ENCODE peak calls at places on chromosomes 11 and 22, in four cellular contexts. H is GM12865; T is mucosa of descending colon; Q is CD8-positive, alpha-beta T cell. Y is an unnamed sample.

GRCh38 chr11:93089474-93090102 is 108.2 kb downstream of the SLC36A4 start:
- DNase-seq in H (peak), T (no peak), Q (no peak), Y (peak)

GRCh38 chr11:120682026-120682649 is 170.6 kb downstream of the GRIK4 start:
- DNase-seq in H (no peak), T (no peak), Q (no peak), Y (no peak)

GRCh38 chr22:29231971-29232959 is 26.6 kb downstream of the EMID1 start:
- DNase-seq in H (no peak), T (no peak), Q (no peak), Y (no peak)

GRCh38 chr11:86477495-86478155 is 102.9 kb downstream of the CCDC81 start:
- DNase-seq in H (no peak), T (no peak), Q (no peak), Y (no peak)

GRCh38 chr11:11416502-11416901 is 63.5 kb upstream of the CSNK2A3 start:
- DNase-seq in H (no peak), T (no peak), Q (no peak), Y (no peak)

GRCh38 chr11:82004537-82005213 is 729.0 kb downstream of the FAM181B start:
- DNase-seq in H (no peak), T (no peak), Q (no peak), Y (no peak)

GRCh38 chr11:109424893-109425292 is 2.9 kb downstream of the C11orf87 start:
- DNase-seq in H (peak), T (no peak), Q (no peak), Y (peak)

GRCh38 chr11:88363004-88363403 is 25.5 kb upstream of the CTSC start:
- DNase-seq in H (no peak), T (no peak), Q (no peak), Y (no peak)

GRCh38 chr11:110381214-110381613 is 48.5 kb upstream of the FDX1 start:
- DNase-seq in H (no peak), T (no peak), Q (no peak), Y (no peak)

GRCh38 chr22:49281467-49282340 is 546.0 kb downstream of the BRD1 start:
- DNase-seq in H (no peak), T (no peak), Q (no peak), Y (no peak)

GRCh38 chr11:110908401-110909106 is 196.3 kb upstream of the ARHGAP20 start:
- DNase-seq in H (no peak), T (no peak), Q (no peak), Y (no peak)

GRCh38 chr11:17649696-17650600 is 69.4 kb upstream of the MYOD1 start:
- DNase-seq in H (no peak), T (no peak), Q (no peak), Y (no peak)

GRCh38 chr22:23533328-23533762 is 46.7 kb downstream of the IGLL1 start:
- DNase-seq in H (no peak), T (peak), Q (no peak), Y (no peak)

GRCh38 chr11:36249271-36249670 is 40.0 kb downstream of the COMMD9 start:
- DNase-seq in H (no peak), T (no peak), Q (no peak), Y (no peak)

GRCh38 chr22:35324762-35325161 is 25.1 kb downstream of the TOM1 start:
- DNase-seq in H (no peak), T (no peak), Q (no peak), Y (no peak)

GRCh38 chr22:37045958-37046357 is 5.6 kb upstream of the KCTD17 start:
- DNase-seq in H (peak), T (no peak), Q (no peak), Y (no peak)

GRCh38 chr11:45543808-45544422 is 121.5 kb downstream of the CHST1 start:
- DNase-seq in H (peak), T (no peak), Q (no peak), Y (no peak)

GRCh38 chr11:1866776-1867175 is 13.9 kb downstream of the LSP1 start:
- DNase-seq in H (no peak), T (peak), Q (no peak), Y (no peak)

GRCh38 chr22:20956258-20957117 is 10.6 kb upstream of the AIFM3 start:
- DNase-seq in H (no peak), T (peak), Q (no peak), Y (no peak)

GRCh38 chr11:16739326-16739875 is 954 bp downstream of the C11orf58 start:
- DNase-seq in H (peak), T (no peak), Q (no peak), Y (no peak)

DNA sequence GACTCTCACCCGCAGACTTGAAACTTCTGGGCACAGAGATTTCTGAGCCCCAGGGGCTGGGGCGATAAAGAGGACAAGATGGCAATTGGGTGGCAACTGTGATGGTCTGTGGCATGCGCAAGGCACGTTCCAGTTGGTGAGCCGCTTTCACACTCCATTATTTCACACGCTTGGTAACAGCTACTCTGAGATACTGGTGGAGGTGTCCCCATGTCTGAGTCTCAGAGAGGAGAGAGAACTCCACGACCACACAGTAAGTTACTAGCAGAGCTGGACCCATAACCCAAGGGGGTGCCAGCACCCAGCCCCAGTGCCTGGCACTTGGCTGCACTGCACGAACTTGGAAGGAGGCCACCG is 6.0 kb upstream of the KCNJ4 start:
- DNase-seq in H (no peak), T (peak), Q (no peak), Y (no peak)
- H3K4me3 ChIP-seq in H (no peak), T (no peak), Q (no peak), Y (no peak)

GRCh38 chr22:25113316-25113721 is 86.3 kb upstream of the CRYBB3 start:
- DNase-seq in H (no peak), T (peak), Q (no peak), Y (no peak)
- H3K4me3 ChIP-seq in H (no peak), T (no peak), Q (no peak), Y (no peak)

GRCh38 chr11:3058753-3059664 is 1.8 kb upstream of the CARS1 start:
- DNase-seq in H (no peak), T (no peak), Q (no peak), Y (no peak)
- H3K4me3 ChIP-seq in H (no peak), T (no peak), Q (no peak), Y (no peak)

DNA sequence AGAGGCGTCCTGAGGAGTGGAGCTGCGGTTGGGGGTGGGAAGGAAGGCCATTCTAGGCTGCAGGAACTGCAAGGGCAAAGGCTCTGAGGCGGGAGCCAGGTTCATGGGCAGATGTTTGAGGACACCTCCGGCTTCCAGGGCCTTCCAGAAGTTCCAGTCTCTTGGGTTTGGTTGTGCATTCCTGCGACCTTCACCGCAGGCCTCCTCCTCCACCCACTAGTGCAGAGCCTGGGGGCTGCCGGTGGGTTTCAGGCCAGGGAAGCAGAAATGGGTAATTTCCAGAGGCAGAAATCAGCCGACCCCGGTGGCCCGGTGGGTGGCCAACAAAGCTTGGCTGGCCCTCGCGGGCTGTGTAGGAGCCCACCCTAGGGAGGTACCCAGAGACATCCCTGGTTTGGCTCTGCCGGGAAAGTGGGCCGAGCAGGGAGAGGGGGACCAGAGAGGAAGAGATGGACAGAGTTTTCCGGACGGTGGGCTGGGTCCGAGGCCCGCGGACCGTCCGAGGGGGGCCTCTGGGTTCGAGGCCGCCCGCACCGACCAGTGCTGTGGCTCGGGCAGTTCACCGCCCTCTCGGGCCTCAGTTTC is 388 bp upstream of the PHETA2 start:
- DNase-seq in H (no peak), T (no peak), Q (no peak), Y (no peak)
- H3K4me3 ChIP-seq in H (peak), T (peak), Q (peak), Y (no peak)

DNA sequence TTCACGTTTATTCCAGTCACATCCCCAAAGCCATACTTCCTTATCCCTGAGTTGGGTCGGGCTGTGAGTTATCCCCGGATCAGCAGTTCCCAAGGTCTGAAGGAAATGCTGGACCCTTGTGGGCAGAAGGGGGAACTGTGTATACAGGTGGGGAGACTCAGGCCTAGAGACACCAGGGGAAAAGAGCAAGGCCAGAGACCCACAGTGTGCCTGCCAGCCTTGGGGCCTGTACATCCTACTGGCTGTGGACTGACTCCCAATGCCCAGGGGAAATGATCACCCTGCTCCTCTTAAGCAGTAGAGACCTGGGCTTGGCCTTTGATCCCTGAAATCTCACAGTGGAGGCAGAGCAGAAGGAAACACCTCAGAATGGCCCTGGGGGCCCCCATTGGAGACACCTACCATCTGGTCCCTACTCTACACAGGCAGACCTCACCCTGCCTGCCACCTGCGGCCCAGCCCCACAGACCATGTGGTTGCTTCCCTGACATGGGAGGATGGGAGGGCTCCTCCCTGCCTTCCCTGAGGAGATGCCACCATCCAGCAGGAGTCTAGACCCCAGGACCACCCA is 1.3 kb downstream of the SELENOM start:
- DNase-seq in H (no peak), T (peak), Q (no peak), Y (no peak)
- H3K4me3 ChIP-seq in H (no peak), T (no peak), Q (no peak), Y (peak)

DNA sequence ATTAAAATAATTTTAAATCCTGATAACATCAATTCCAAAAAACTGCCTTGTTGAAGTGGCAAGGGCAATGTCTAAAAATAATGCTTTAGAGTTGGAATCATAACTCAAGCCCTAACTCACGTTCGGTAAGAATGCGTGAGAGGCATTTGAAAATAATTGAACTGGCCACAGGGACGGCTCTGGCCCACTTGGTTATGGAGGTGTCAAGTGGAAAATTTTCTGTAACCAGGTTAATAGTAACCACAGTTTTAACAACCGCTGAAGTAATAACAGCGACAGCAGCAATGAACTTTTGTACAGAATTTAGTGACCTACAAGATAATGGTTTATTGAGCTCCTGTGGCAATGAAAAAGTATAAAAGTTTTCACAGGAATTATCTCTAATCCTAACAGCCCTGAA is 79.4 kb downstream of the ETS1 start:
- DNase-seq in H (no peak), T (no peak), Q (no peak), Y (no peak)
- H3K4me3 ChIP-seq in H (no peak), T (no peak), Q (peak), Y (no peak)

GRCh38 chr11:103995896-103996295 is 40.5 kb upstream of the DDI1 start:
- DNase-seq in H (no peak), T (no peak), Q (no peak), Y (no peak)

GRCh38 chr11:103993502-103993901 is 42.9 kb upstream of the DDI1 start:
- DNase-seq in H (no peak), T (no peak), Q (no peak), Y (no peak)

GRCh38 chr11:103998826-103999390 is 37.5 kb upstream of the DDI1 start:
- DNase-seq in H (no peak), T (no peak), Q (no peak), Y (no peak)

GRCh38 chr11:103994111-103994510 is 42.3 kb upstream of the DDI1 start:
- DNase-seq in H (no peak), T (no peak), Q (no peak), Y (no peak)

GRCh38 chr11:103997082-103997481 is 39.4 kb upstream of the DDI1 start:
- DNase-seq in H (peak), T (no peak), Q (no peak), Y (no peak)
- H3K4me3 ChIP-seq in H (no peak), T (no peak), Q (no peak), Y (no peak)

DNA sequence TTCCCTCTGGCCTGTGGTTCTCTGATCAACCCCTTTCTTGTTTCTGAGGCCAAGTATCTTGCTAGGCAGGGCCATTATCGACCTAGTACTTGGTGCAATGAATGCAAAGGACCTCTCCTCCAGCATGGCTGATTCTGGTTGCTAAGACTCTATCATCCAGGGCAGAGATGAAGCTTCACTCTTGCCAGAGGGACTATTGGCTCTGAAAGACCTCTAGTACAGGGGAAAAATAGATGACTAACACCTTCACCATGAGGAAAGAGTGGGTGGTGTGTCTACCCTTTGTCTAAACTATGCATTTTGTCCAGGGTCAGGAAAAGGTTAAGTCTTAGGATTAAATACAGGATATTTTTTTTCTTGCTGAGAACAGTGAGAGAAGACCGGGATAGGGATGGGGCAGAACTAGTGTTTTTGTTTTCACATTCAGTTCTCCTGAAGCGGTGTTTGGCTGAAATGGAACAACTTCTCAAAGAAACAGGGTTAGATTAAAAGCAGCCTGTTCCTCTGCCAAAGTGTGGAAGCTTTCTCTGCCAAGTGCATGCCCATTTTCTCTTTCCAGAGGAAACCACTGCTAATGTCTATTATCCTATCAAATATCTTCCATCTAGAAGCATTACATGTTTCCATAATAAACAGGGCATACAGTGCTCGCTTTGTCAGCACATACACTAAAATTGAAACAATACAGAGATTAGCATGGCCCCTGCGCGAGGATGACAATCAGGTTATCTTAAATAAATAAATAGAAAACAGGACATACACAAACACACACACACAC is 5.0 kb upstream of the MTFP1 start:
- DNase-seq in H (no peak), T (no peak), Q (no peak), Y (no peak)
- H3K4me3 ChIP-seq in H (no peak), T (no peak), Q (no peak), Y (no peak)